ENCODE peak calls at places on chromosome 6, in four cellular contexts. L is WERI-Rb-1, P is left lung, B is colonic mucosa. S is an unnamed sample.
A peak's percentile ranks its signal among the peaks of the same experiment; 100 is the strongest.

GRCh38 chr6:165774903-165775608 is 112.0 kb upstream of the PDE10A start:
- DNase-seq in L (no peak), P (peak; percentile 36), B (no peak), S (no peak)

GRCh38 chr6:38617856-38618255 is 21.9 kb downstream of the BTBD9 start:
- DNase-seq in L (no peak), P (no peak), B (no peak), S (no peak)

GRCh38 chr6:112216699-112217551 is 37.4 kb downstream of the LAMA4 start:
- DNase-seq in L (no peak), P (no peak), B (no peak), S (no peak)

GRCh38 chr6:165098165-165098564 is 211.2 kb downstream of the C6orf118 start:
- DNase-seq in L (no peak), P (no peak), B (no peak), S (no peak)

GRCh38 chr6:87699576-87699975 is 2.5 kb downstream of the AKIRIN2 start:
- DNase-seq in L (no peak), P (no peak), B (no peak), S (no peak)

GRCh38 chr6:149990672-149991402 is 27.1 kb downstream of the ULBP1 start:
- DNase-seq in L (peak; percentile 32), P (no peak), B (no peak), S (no peak)

GRCh38 chr6:12844284-12845223 is 128.0 kb downstream of the PHACTR1 start:
- DNase-seq in L (no peak), P (no peak), B (no peak), S (no peak)

GRCh38 chr6:149830731-149831379 is 33.3 kb downstream of the LRP11 start:
- DNase-seq in L (no peak), P (no peak), B (no peak), S (no peak)

GRCh38 chr6:33999567-33999966 is 146.3 kb downstream of the GRM4 start:
- DNase-seq in L (no peak), P (no peak), B (no peak), S (no peak)

GRCh38 chr6:27237089-27237723 is 10.3 kb upstream of the PRSS16 start:
- DNase-seq in L (no peak), P (no peak), B (peak; percentile 37), S (no peak)

DNA sequence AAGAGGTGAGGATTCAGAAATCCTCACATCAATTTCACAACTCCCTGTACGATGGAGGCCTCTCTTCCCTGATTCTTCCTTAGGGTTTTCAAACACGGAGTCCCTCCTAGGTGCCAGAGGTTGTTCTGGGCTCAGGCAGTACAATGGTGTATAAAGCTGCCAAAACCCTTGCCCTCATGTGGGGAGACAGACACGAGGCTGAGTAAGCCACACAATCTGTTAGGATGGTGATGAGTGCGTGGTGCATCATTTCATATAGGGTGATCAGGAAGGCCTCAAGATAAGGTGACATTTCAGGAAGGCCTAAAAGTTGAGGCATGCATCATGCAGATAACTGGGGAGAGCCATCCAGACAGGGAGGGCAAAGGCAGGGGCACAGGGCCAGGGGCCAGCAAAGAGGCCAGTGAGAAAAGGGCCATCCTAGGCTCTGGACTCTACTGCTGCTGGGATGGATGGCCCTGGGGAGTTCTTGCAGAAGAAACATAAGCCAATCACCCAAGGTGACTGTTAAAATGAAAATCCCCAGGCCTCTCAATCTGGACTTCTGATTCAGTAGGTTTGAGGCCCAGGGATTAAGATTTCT is 186.5 kb downstream of the PRKN start:
- DNase-seq in L (no peak), P (no peak), B (no peak), S (no peak)
- TF ChIP-seq CTCF in L (no peak), P (no peak), B (no peak), S (no peak)

GRCh38 chr6:14316911-14317535 is 199.5 kb downstream of the CD83 start:
- DNase-seq in L (peak; percentile 44), P (no peak), B (peak; percentile 22), S (no peak)
- TF ChIP-seq CTCF in L (peak; percentile 53), P (no peak), B (no peak), S (no peak)

GRCh38 chr6:148021715-148022114 is 320.9 kb upstream of the SASH1 start:
- DNase-seq in L (no peak), P (peak; percentile 38), B (peak; percentile 27), S (no peak)
- TF ChIP-seq CTCF in L (no peak), P (no peak), B (no peak), S (no peak)

GRCh38 chr6:24910331-24910849 is 25.4 kb downstream of the RIPOR2 start:
- DNase-seq in L (no peak), P (no peak), B (no peak), S (no peak)
- TF ChIP-seq CTCF in L (no peak), P (no peak), B (no peak), S (no peak)

DNA sequence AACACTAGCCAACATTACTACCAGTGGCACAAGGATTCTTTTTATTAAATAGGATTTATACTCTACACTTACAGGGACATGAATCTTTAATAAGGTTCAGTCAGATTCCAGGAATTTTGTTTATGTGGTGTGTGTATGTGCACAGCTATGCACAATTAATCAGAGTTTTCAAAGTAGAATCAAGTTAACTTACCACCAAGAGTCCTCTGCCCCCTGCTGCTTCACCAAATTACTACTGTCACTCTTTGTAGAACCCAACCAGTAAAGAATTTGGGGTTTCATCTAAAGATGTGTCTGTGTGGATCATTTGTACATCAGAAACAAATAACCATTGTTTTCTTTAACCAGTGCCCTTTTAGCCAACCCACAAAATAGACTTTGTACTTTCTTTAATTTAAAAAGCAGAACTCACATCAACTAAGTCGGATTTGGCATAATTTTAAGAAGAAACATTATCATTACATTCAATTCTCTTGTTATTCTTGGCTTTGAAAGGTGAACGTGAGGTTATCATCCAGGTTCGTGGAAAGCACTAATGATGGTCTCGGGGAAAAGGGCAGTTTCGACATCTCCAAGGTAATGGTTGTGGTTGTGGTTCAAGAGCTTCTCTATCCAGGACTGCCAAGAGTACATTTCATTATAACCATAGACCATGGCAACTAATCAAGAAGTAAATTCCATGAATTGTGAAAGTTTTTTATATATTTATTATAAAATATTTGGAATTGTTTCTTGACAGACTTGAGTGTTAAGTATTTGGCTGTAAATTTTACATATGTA is 514.3 kb upstream of the ID4 start:
- DNase-seq in L (no peak), P (no peak), B (no peak), S (no peak)
- TF ChIP-seq CTCF in L (no peak), P (no peak), B (no peak), S (no peak)

GRCh38 chr6:13926378-13926777 is 1.6 kb downstream of the RNF182 start:
- DNase-seq in L (no peak), P (no peak), B (no peak), S (no peak)

GRCh38 chr6:13922750-13923149 is 2.0 kb upstream of the RNF182 start:
- DNase-seq in L (no peak), P (no peak), B (no peak), S (no peak)

GRCh38 chr6:13924146-13924948 is 405 bp upstream of the RNF182 start:
- DNase-seq in L (peak; percentile 90), P (peak; percentile 59), B (no peak), S (no peak)

GRCh38 chr6:13924949-13925881 is at the start of gene RNF182:
- DNase-seq in L (no peak), P (no peak), B (peak; percentile 27), S (no peak)

DNA sequence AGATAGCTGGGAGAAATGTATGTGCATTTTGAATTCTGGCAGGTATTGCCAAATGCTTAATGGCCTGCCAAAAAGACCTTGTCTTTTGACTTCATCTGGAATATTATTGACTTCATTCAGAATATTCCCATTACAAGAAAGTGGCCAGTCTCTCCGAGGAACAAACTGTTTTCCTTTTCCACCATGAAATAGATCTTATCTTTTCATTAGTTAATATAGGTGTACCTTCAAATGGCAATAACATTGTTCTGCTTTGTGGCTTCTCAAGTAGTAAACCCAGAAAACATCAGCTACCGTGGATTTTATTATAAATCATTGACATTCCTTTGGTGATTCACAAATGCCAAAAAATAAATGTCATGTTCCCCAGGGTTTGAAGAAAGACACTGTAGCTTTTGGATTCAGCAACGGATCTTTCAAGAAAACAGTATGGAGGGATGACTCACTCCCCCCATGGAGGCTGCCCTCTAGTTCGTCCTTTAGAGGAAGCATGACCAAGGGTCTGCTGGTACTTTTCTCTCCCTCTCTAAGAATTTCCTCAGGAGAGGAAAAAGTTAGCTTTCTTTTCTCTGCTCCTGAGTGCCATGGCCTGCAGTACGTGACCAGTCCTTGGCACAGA is 1.1 kb upstream of the RNF182 start:
- DNase-seq in L (no peak), P (no peak), B (no peak), S (no peak)
- TF ChIP-seq CTCF in L (no peak), P (no peak), B (no peak), S (no peak)

GRCh38 chr6:24696097-24696496 is 22.9 kb downstream of the C6orf62 start:
- DNase-seq in L (no peak), P (no peak), B (no peak), S (no peak)
- TF ChIP-seq CTCF in L (no peak), P (no peak), B (no peak), S (no peak)

S was measured in CD14-positive monocyte.